ENCODE peak calls at places on chromosomes 16 and 17, in ten cellular contexts. M is HTR-8/SVneo; V is transverse colon; X is H54; Q is naive thymus-derived CD8-positive, alpha-beta T cell; Y is kidney glomerular epithelial cell; R is AG09309; I is kidney epithelial cell; T is colonic mucosa; W is progenitor cell of endocrine pancreas. C is an unnamed sample.

GRCh38 chr16:57600048-57600835 is 28.2 kb upstream of the ADGRG1 start:
- DNase-seq in M (peak; percentile 65), V (peak; percentile 75), X (peak; percentile 41), Q (no peak), Y (peak; percentile 32), R (no peak), I (no peak), T (peak; percentile 67), W (peak; percentile 67), C (peak; percentile 68)

GRCh38 chr17:57905875-57906455 is 49.2 kb downstream of the CUEDC1 start:
- DNase-seq in M (no peak), V (no peak), X (no peak), Q (no peak), Y (no peak), R (no peak), I (no peak), T (no peak), W (no peak), C (no peak)

GRCh38 chr16:67509016-67509415 is 19.6 kb upstream of the RIPOR1 start:
- DNase-seq in M (no peak), V (no peak), X (no peak), Q (peak; percentile 68), Y (no peak), R (no peak), I (no peak), T (no peak), W (no peak), C (no peak)

GRCh38 chr17:63075969-63076368 is 109.9 kb downstream of the TANC2 start:
- DNase-seq in M (no peak), V (no peak), X (no peak), Q (no peak), Y (no peak), R (no peak), I (no peak), T (no peak), W (no peak), C (no peak)

GRCh38 chr17:4329838-4330237 is 36.6 kb downstream of the UBE2G1 start:
- DNase-seq in M (peak; percentile 90), V (no peak), X (peak; percentile 51), Q (no peak), Y (peak; percentile 57), R (peak; percentile 86), I (peak; percentile 78), T (no peak), W (no peak), C (no peak)

GRCh38 chr17:17445925-17446665 is 30.7 kb upstream of the MED9 start:
- DNase-seq in M (peak; percentile 96), V (peak; percentile 51), X (peak; percentile 94), Q (no peak), Y (peak; percentile 96), R (peak; percentile 85), I (peak; percentile 97), T (peak; percentile 36), W (no peak), C (no peak)

GRCh38 chr17:22517716-22518115 is 825.4 kb downstream of the KCNJ18 start:
- DNase-seq in M (no peak), V (no peak), X (no peak), Q (no peak), Y (no peak), R (no peak), I (no peak), T (no peak), W (no peak), C (no peak)

GRCh38 chr17:66190738-66191606 is 961 bp downstream of the CEP112 start:
- DNase-seq in M (peak; percentile 48), V (no peak), X (peak; percentile 33), Q (peak; percentile 20), Y (peak; percentile 53), R (no peak), I (no peak), T (peak; percentile 23), W (no peak), C (no peak)

GRCh38 chr16:56862776-56863175 is 2.2 kb upstream of the SLC12A3 start:
- DNase-seq in M (no peak), V (peak; percentile 21), X (no peak), Q (no peak), Y (no peak), R (no peak), I (no peak), T (no peak), W (no peak), C (no peak)

GRCh38 chr16:69351309-69352027 is at the start of gene TMED6:
- DNase-seq in M (no peak), V (peak; percentile 77), X (no peak), Q (no peak), Y (no peak), R (no peak), I (no peak), T (peak; percentile 87), W (no peak), C (peak; percentile 65)

GRCh38 chr16:85234310-85235235 is 122.3 kb upstream of the CIBAR2 start:
- DNase-seq in M (peak; percentile 87), V (peak; percentile 50), X (peak; percentile 97), Q (no peak), Y (peak; percentile 20), R (no peak), I (no peak), T (peak; percentile 57), W (peak; percentile 56), C (peak; percentile 65)

GRCh38 chr17:64146418-64147109 is 16.6 kb upstream of the ERN1 start:
- DNase-seq in M (peak; percentile 61), V (peak; percentile 60), X (no peak), Q (peak; percentile 68), Y (no peak), R (no peak), I (no peak), T (peak; percentile 62), W (peak; percentile 20), C (peak; percentile 76)

GRCh38 chr16:67431077-67431804 is at the start of gene HSD11B2:
- DNase-seq in M (peak; percentile 58), V (no peak), X (peak; percentile 52), Q (peak; percentile 18), Y (peak; percentile 10), R (no peak), I (no peak), T (peak; percentile 58), W (peak; percentile 56), C (no peak)

GRCh38 chr17:7014995-7015586 is 2.7 kb downstream of the RNASEK start:
- DNase-seq in M (no peak), V (peak; percentile 49), X (peak; percentile 62), Q (peak; percentile 76), Y (peak; percentile 52), R (no peak), I (no peak), T (peak; percentile 45), W (no peak), C (no peak)

GRCh38 chr16:4556580-4556979 is 440 bp downstream of the C16orf96 start:
- DNase-seq in M (no peak), V (no peak), X (no peak), Q (no peak), Y (no peak), R (no peak), I (no peak), T (no peak), W (no peak), C (no peak)

GRCh38 chr17:35804658-35805192 is 4.6 kb upstream of the TAF15 start:
- DNase-seq in M (peak; percentile 89), V (peak; percentile 50), X (peak; percentile 82), Q (peak; percentile 79), Y (peak; percentile 74), R (peak; percentile 93), I (peak; percentile 76), T (peak; percentile 67), W (no peak), C (peak; percentile 66)

GRCh38 chr16:15494231-15494630 is 59.8 kb downstream of the BMERB1 start:
- DNase-seq in M (no peak), V (no peak), X (no peak), Q (no peak), Y (peak; percentile 48), R (no peak), I (no peak), T (no peak), W (no peak), C (no peak)

GRCh38 chr17:4318596-4318995 is 47.9 kb downstream of the UBE2G1 start:
- DNase-seq in M (no peak), V (no peak), X (no peak), Q (no peak), Y (no peak), R (no peak), I (no peak), T (no peak), W (no peak), C (no peak)

GRCh38 chr16:85615014-85615851 is 2.1 kb downstream of the GSE1 start:
- DNase-seq in M (no peak), V (peak; percentile 92), X (no peak), Q (peak; percentile 53), Y (no peak), R (no peak), I (peak; percentile 39), T (peak; percentile 90), W (peak; percentile 59), C (peak; percentile 92)

GRCh38 chr17:65058615-65059014 is 2.1 kb upstream of the GNA13 start:
- DNase-seq in M (no peak), V (no peak), X (no peak), Q (no peak), Y (no peak), R (no peak), I (no peak), T (no peak), W (no peak), C (no peak)

GRCh38 chr16:695355-696089 is 5.3 kb upstream of the WDR24 start:
- DNase-seq in M (no peak), V (peak; percentile 91), X (no peak), Q (peak; percentile 70), Y (no peak), R (no peak), I (no peak), T (peak; percentile 96), W (no peak), C (peak; percentile 92)

GRCh38 chr17:57645950-57646686 is 99.0 kb downstream of the CCDC182 start:
- DNase-seq in M (no peak), V (no peak), X (no peak), Q (no peak), Y (no peak), R (no peak), I (no peak), T (no peak), W (no peak), C (no peak)

GRCh38 chr17:42180922-42181850 is at the start of gene KCNH4:
- DNase-seq in M (peak; percentile 65), V (peak; percentile 79), X (peak; percentile 38), Q (peak; percentile 72), Y (peak; percentile 39), R (peak; percentile 16), I (no peak), T (peak; percentile 74), W (no peak), C (peak; percentile 82)

GRCh38 chr16:13414154-13414553 is 505.8 kb upstream of the ERCC4 start:
- DNase-seq in M (no peak), V (no peak), X (no peak), Q (no peak), Y (no peak), R (no peak), I (no peak), T (no peak), W (no peak), C (no peak)

GRCh38 chr16:56874800-56875199 is 9.8 kb downstream of the SLC12A3 start:
- DNase-seq in M (no peak), V (no peak), X (no peak), Q (no peak), Y (no peak), R (no peak), I (no peak), T (no peak), W (no peak), C (no peak)

GRCh38 chr17:4305224-4305623 is 41.4 kb upstream of the ANKFY1 start:
- DNase-seq in M (no peak), V (no peak), X (no peak), Q (no peak), Y (no peak), R (no peak), I (no peak), T (no peak), W (no peak), C (no peak)

GRCh38 chr16:67936124-67936875 is at the start of gene PSMB10:
- DNase-seq in M (peak; percentile 49), V (no peak), X (peak; percentile 42), Q (no peak), Y (peak; percentile 42), R (peak; percentile 38), I (no peak), T (peak; percentile 83), W (no peak), C (peak; percentile 88)

GRCh38 chr17:51085150-51085805 is 35.4 kb downstream of the SPAG9 start:
- DNase-seq in M (no peak), V (no peak), X (no peak), Q (no peak), Y (no peak), R (no peak), I (no peak), T (no peak), W (no peak), C (no peak)